ENCODE peak calls at places on chromosomes 13 and 19, in five cellular contexts. H, F, Z, U and O are unnamed samples.

GRCh38 chr13:95553614-95554385 is 1.3 kb downstream of the CLDN10 start:
- DNase-seq in H (no peak), F (no peak), Z (peak), U (no peak), O (no peak)

GRCh38 chr19:53333071-53333465 is 481 bp upstream of the ZNF845 start:
- DNase-seq in H (peak), F (peak), Z (peak), U (no peak), O (peak)

GRCh38 chr13:60441761-60442160 is 44.7 kb downstream of the TDRD3 start:
- DNase-seq in H (no peak), F (no peak), Z (peak), U (no peak), O (no peak)

GRCh38 chr19:46288896-46289588 is 7.8 kb upstream of the HIF3A start:
- DNase-seq in H (no peak), F (peak), Z (peak), U (peak), O (no peak)

GRCh38 chr19:10009269-10009665 is 1.0 kb downstream of the COL5A3 start:
- DNase-seq in H (no peak), F (peak), Z (no peak), U (no peak), O (peak)

GRCh38 chr13:40152145-40152544 is 496.7 kb downstream of the COG6 start:
- DNase-seq in H (no peak), F (peak), Z (no peak), U (peak), O (no peak)

GRCh38 chr13:98664047-98664446 is 87.1 kb upstream of the STK24 start:
- DNase-seq in H (no peak), F (peak), Z (no peak), U (peak), O (no peak)

GRCh38 chr13:53782400-53783030 is 753.9 kb downstream of the OLFM4 start:
- DNase-seq in H (peak), F (peak), Z (peak), U (peak), O (no peak)

GRCh38 chr13:83881031-83881727 is 1.1 kb downstream of the SLITRK1 start:
- DNase-seq in H (no peak), F (no peak), Z (no peak), U (no peak), O (no peak)

GRCh38 chr13:77349365-77349764 is 22.5 kb upstream of the MYCBP2 start:
- DNase-seq in H (no peak), F (no peak), Z (no peak), U (no peak), O (no peak)

GRCh38 chr19:10224337-10224736 is 6.8 kb downstream of the S1PR2 start:
- DNase-seq in H (no peak), F (no peak), Z (no peak), U (no peak), O (no peak)

GRCh38 chr13:25525884-25526283 is 154.1 kb downstream of the ATP8A2 start:
- DNase-seq in H (no peak), F (no peak), Z (no peak), U (no peak), O (no peak)

GRCh38 chr13:102399791-102400618 is 1.8 kb downstream of the FGF14 start:
- DNase-seq in H (no peak), F (peak), Z (peak), U (no peak), O (peak)

GRCh38 chr13:98542568-98543379 is 34.1 kb downstream of the STK24 start:
- DNase-seq in H (no peak), F (no peak), Z (no peak), U (no peak), O (no peak)

GRCh38 chr13:27450921-27451461 is 627 bp upstream of the MTIF3 start:
- DNase-seq in H (no peak), F (peak), Z (peak), U (no peak), O (no peak)

GRCh38 chr13:40306817-40307216 is 359.6 kb downstream of the FOXO1 start:
- DNase-seq in H (no peak), F (no peak), Z (no peak), U (no peak), O (no peak)

GRCh38 chr19:2150794-2151338 is 500 bp downstream of the AP3D1 start:
- DNase-seq in H (no peak), F (no peak), Z (no peak), U (peak), O (peak)